ENCODE peak calls at places on chromosomes 7 and 10, in ten cellular contexts. One of them, this sample, is unnamed.

GRCh38 chr10:124680675-124681074 is 63.5 kb downstream of the FAM53B start:
- DNase-seq in MM.1S: no peak
- DNase-seq in keratinocyte: no peak
- DNase-seq in GM12878: no peak
- DNase-seq in PC-3: no peak
- DNase-seq in hepatocyte: no peak
- DNase-seq in astrocyte: no peak
- DNase-seq in neural progenitor cell: no peak
- DNase-seq in H1: no peak
- DNase-seq in GM23248: peak; percentile 58
- DNase-seq in this sample: no peak

GRCh38 chr10:125165584-125166340 is 5.4 kb upstream of the CTBP2 start:
- DNase-seq in MM.1S: no peak
- DNase-seq in keratinocyte: no peak
- DNase-seq in GM12878: no peak
- DNase-seq in PC-3: no peak
- DNase-seq in hepatocyte: no peak
- DNase-seq in astrocyte: no peak
- DNase-seq in neural progenitor cell: peak; percentile 1
- DNase-seq in H1: no peak
- DNase-seq in GM23248: no peak
- DNase-seq in this sample: no peak

GRCh38 chr10:58412502-58412961 is 27.3 kb downstream of the TFAM start:
- DNase-seq in MM.1S: no peak
- DNase-seq in keratinocyte: peak; percentile 9
- DNase-seq in GM12878: no peak
- DNase-seq in PC-3: peak; percentile 58
- DNase-seq in hepatocyte: no peak
- DNase-seq in astrocyte: peak; percentile 94
- DNase-seq in neural progenitor cell: peak; percentile 38
- DNase-seq in H1: peak; percentile 36
- DNase-seq in GM23248: peak; percentile 88
- DNase-seq in this sample: peak; percentile 79

GRCh38 chr7:29611941-29612527 is 48.4 kb downstream of the PRR15 start:
- DNase-seq in MM.1S: no peak
- DNase-seq in keratinocyte: no peak
- DNase-seq in GM12878: no peak
- DNase-seq in PC-3: no peak
- DNase-seq in hepatocyte: no peak
- DNase-seq in astrocyte: no peak
- DNase-seq in neural progenitor cell: no peak
- DNase-seq in H1: no peak
- DNase-seq in GM23248: peak; percentile 48
- DNase-seq in this sample: no peak

GRCh38 chr7:100867040-100867795 is at the start of gene TRIP6:
- DNase-seq in MM.1S: no peak
- DNase-seq in keratinocyte: no peak
- DNase-seq in GM12878: no peak
- DNase-seq in PC-3: peak; percentile 74
- DNase-seq in hepatocyte: peak; percentile 93
- DNase-seq in astrocyte: peak; percentile 87
- DNase-seq in neural progenitor cell: peak; percentile 91
- DNase-seq in H1: peak; percentile 64
- DNase-seq in GM23248: peak; percentile 95
- DNase-seq in this sample: peak; percentile 88

GRCh38 chr10:17685227-17685840 is 41.4 kb downstream of the STAM start:
- DNase-seq in MM.1S: no peak
- DNase-seq in keratinocyte: no peak
- DNase-seq in GM12878: peak; percentile 28
- DNase-seq in PC-3: no peak
- DNase-seq in hepatocyte: no peak
- DNase-seq in astrocyte: no peak
- DNase-seq in neural progenitor cell: no peak
- DNase-seq in H1: no peak
- DNase-seq in GM23248: no peak
- DNase-seq in this sample: no peak

GRCh38 chr10:114184276-114184675 is 5.1 kb downstream of the TDRD1 start:
- DNase-seq in MM.1S: no peak
- DNase-seq in keratinocyte: no peak
- DNase-seq in GM12878: no peak
- DNase-seq in PC-3: no peak
- DNase-seq in hepatocyte: no peak
- DNase-seq in astrocyte: no peak
- DNase-seq in neural progenitor cell: no peak
- DNase-seq in H1: no peak
- DNase-seq in GM23248: no peak
- DNase-seq in this sample: no peak

GRCh38 chr10:106506509-106507265 is 657.8 kb downstream of the SORCS1 start:
- DNase-seq in MM.1S: no peak
- DNase-seq in keratinocyte: no peak
- DNase-seq in GM12878: no peak
- DNase-seq in PC-3: peak; percentile 85
- DNase-seq in hepatocyte: no peak
- DNase-seq in astrocyte: peak; percentile 1
- DNase-seq in neural progenitor cell: no peak
- DNase-seq in H1: no peak
- DNase-seq in GM23248: peak; percentile 12
- DNase-seq in this sample: peak; percentile 84

GRCh38 chr7:92448185-92448747 is 984 bp downstream of the GATAD1 start:
- DNase-seq in MM.1S: peak; percentile 76
- DNase-seq in keratinocyte: no peak
- DNase-seq in GM12878: peak; percentile 48
- DNase-seq in PC-3: peak; percentile 51
- DNase-seq in hepatocyte: peak; percentile 71
- DNase-seq in astrocyte: peak; percentile 52
- DNase-seq in neural progenitor cell: peak; percentile 26
- DNase-seq in H1: no peak
- DNase-seq in GM23248: peak; percentile 81
- DNase-seq in this sample: peak; percentile 60
- H2AFZ ChIP-seq in MM.1S: peak overlapping the region; percentile 83
- H2AFZ ChIP-seq in keratinocyte: peak overlapping the region; percentile 89
- H2AFZ ChIP-seq in GM12878: peak overlapping the region; percentile 96
- H2AFZ ChIP-seq in PC-3: peak overlapping the region; percentile 96
- H2AFZ ChIP-seq in hepatocyte: peak overlapping the region; percentile 91
- H2AFZ ChIP-seq in astrocyte: peak overlapping the region; percentile 97
- H2AFZ ChIP-seq in neural progenitor cell: peak overlapping the region; percentile 80
- H2AFZ ChIP-seq in H1: no peak overlapping the region
- H2AFZ ChIP-seq in GM23248: peak overlapping the region; percentile 84
- H2AFZ ChIP-seq in this sample: peak overlapping the region; percentile 98

GRCh38 chr7:11830004-11830403 is 2.0 kb downstream of the THSD7A start:
- DNase-seq in MM.1S: no peak
- DNase-seq in keratinocyte: no peak
- DNase-seq in GM12878: no peak
- DNase-seq in PC-3: no peak
- DNase-seq in hepatocyte: no peak
- DNase-seq in astrocyte: no peak
- DNase-seq in neural progenitor cell: no peak
- DNase-seq in H1: no peak
- DNase-seq in GM23248: no peak
- DNase-seq in this sample: no peak

GRCh38 chr7:11830582-11831382 is 1.2 kb downstream of the THSD7A start:
- DNase-seq in MM.1S: no peak
- DNase-seq in keratinocyte: no peak
- DNase-seq in GM12878: no peak
- DNase-seq in PC-3: no peak
- DNase-seq in hepatocyte: peak; percentile 19
- DNase-seq in astrocyte: peak; percentile 51
- DNase-seq in neural progenitor cell: no peak
- DNase-seq in H1: no peak
- DNase-seq in GM23248: peak; percentile 29
- DNase-seq in this sample: peak; percentile 3

GRCh38 chr7:11833431-11833830 is 1.4 kb upstream of the THSD7A start:
- DNase-seq in MM.1S: no peak
- DNase-seq in keratinocyte: no peak
- DNase-seq in GM12878: no peak
- DNase-seq in PC-3: no peak
- DNase-seq in hepatocyte: no peak
- DNase-seq in astrocyte: no peak
- DNase-seq in neural progenitor cell: peak; percentile 57
- DNase-seq in H1: no peak
- DNase-seq in GM23248: no peak
- DNase-seq in this sample: no peak

GRCh38 chr7:11831383-11831726 is 643 bp downstream of the THSD7A start:
- DNase-seq in MM.1S: no peak
- DNase-seq in keratinocyte: no peak
- DNase-seq in GM12878: no peak
- DNase-seq in PC-3: no peak
- DNase-seq in hepatocyte: no peak
- DNase-seq in astrocyte: peak; percentile 25
- DNase-seq in neural progenitor cell: no peak
- DNase-seq in H1: no peak
- DNase-seq in GM23248: peak; percentile 20
- DNase-seq in this sample: no peak

DNA sequence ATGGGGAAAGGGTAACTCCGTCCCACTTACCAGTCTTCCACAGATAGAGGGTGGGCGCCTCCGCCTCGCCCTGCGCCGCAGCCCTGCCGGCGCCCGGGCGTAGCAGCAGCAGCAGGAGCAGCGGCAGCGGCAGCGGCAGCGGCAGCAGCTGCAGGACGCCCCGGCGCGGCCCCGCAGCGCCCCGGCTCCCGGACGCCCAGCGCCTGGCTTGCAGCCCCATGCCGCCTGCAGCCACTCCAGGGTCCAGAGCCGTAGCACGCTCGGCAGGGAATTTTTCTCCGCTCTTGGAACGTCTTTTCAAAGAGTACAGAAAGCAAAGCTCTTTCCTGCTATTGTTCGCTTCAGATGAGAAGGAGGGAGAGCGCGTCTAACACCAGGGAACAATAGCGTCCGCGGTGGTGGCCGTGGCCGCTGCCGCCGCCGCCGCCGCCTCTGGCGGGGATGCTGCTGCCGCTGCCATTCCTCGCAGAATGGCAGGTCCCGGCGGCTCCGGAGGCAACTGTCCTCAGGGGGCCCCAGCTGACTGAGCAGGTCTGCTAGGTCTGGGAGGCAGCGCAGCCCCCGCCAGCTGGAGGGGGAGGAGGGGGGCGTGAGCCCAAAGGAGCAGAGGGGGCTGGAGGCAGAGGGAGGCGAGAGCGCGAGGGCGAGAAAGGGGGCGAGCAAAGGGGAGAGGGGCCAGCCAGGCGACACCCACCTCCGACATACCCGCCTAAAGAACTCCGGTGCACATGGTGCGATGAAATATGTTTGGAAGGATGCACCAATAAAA is at the start of gene THSD7A:
- DNase-seq in MM.1S: peak; percentile 51
- DNase-seq in keratinocyte: no peak
- DNase-seq in GM12878: no peak
- DNase-seq in PC-3: peak; percentile 56
- DNase-seq in hepatocyte: peak; percentile 80
- DNase-seq in astrocyte: peak; percentile 48
- DNase-seq in neural progenitor cell: peak; percentile 78
- DNase-seq in H1: peak; percentile 10
- DNase-seq in GM23248: peak; percentile 69
- DNase-seq in this sample: peak; percentile 17
- TF ChIP-seq EZH2 in MM.1S: no peak
- TF ChIP-seq EZH2 in keratinocyte: peak; percentile 48
- TF ChIP-seq EZH2 in GM12878: no peak
- TF ChIP-seq EZH2 in PC-3: no peak
- TF ChIP-seq EZH2 in hepatocyte: no peak
- TF ChIP-seq EZH2 in astrocyte: no peak
- TF ChIP-seq EZH2 in neural progenitor cell: no peak
- TF ChIP-seq EZH2 in H1: no peak
- TF ChIP-seq EZH2 in GM23248: no peak
- TF ChIP-seq EZH2 in this sample: peak; percentile 83

GRCh38 chr10:76626406-76626805 is 1011.2 kb downstream of the KCNMA1 start:
- DNase-seq in MM.1S: no peak
- DNase-seq in keratinocyte: no peak
- DNase-seq in GM12878: no peak
- DNase-seq in PC-3: no peak
- DNase-seq in hepatocyte: no peak
- DNase-seq in astrocyte: no peak
- DNase-seq in neural progenitor cell: no peak
- DNase-seq in H1: no peak
- DNase-seq in GM23248: no peak
- DNase-seq in this sample: no peak

GRCh38 chr10:76631054-76631453 is 1006.6 kb downstream of the KCNMA1 start:
- DNase-seq in MM.1S: no peak
- DNase-seq in keratinocyte: no peak
- DNase-seq in GM12878: no peak
- DNase-seq in PC-3: no peak
- DNase-seq in hepatocyte: no peak
- DNase-seq in astrocyte: no peak
- DNase-seq in neural progenitor cell: no peak
- DNase-seq in H1: no peak
- DNase-seq in GM23248: no peak
- DNase-seq in this sample: no peak

GRCh38 chr10:76628801-76629200 is 1008.8 kb downstream of the KCNMA1 start:
- DNase-seq in MM.1S: no peak
- DNase-seq in keratinocyte: no peak
- DNase-seq in GM12878: no peak
- DNase-seq in PC-3: peak; percentile 97
- DNase-seq in hepatocyte: no peak
- DNase-seq in astrocyte: no peak
- DNase-seq in neural progenitor cell: no peak
- DNase-seq in H1: no peak
- DNase-seq in GM23248: no peak
- DNase-seq in this sample: no peak

DNA sequence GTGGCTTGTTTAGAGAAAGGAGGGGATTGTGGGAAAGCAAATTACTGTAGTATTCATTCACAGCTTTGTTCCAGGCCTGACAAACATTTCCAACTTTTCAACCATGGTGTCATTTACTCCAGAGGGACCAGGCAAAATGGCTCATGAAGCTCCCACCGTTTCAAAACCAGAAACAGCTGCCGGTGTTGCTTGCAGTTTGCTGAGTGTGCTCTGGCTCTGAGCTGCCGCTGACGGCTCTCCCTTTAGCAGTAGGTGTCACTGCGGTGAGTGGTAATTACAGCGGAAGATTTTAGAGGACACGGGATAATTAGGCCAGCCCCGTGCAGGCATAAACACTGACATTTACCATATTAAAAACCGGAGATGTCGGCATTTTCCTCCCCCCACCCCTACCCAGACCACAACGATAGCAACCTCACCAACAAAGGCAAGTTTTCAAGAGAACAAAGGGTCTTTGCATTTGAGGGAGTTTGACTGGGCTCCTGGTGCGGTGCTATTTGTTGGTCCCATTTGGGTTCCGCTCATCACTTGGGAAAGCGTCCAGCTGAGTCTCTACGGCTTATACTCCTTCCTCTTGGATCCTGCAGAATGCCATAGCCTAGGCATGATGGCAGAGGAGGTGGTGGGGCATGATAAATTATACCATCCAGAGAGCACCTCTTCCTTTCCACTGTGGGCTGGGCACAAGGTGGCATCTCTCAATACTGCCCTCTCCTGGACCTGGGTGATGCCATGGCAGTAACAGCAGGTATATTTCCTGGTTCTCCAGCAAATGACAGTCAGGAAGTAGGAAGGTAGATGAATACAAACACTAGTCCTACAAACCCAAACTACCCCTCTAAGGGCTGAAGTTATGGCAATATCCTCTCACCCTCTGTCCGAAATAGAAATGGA is 1005.2 kb downstream of the KCNMA1 start:
- DNase-seq in MM.1S: peak; percentile 35
- DNase-seq in keratinocyte: no peak
- DNase-seq in GM12878: no peak
- DNase-seq in PC-3: peak; percentile 90
- DNase-seq in hepatocyte: no peak
- DNase-seq in astrocyte: no peak
- DNase-seq in neural progenitor cell: peak; percentile 64
- DNase-seq in H1: no peak
- DNase-seq in GM23248: peak; percentile 10
- DNase-seq in this sample: peak; percentile 35
- H2AFZ ChIP-seq in MM.1S: peak overlapping the region; percentile 34
- H2AFZ ChIP-seq in keratinocyte: no peak overlapping the region
- H2AFZ ChIP-seq in GM12878: no peak overlapping the region
- H2AFZ ChIP-seq in PC-3: no peak overlapping the region
- H2AFZ ChIP-seq in hepatocyte: peak overlapping the region; percentile 34
- H2AFZ ChIP-seq in astrocyte: peak overlapping the region; percentile 15
- H2AFZ ChIP-seq in neural progenitor cell: peak overlapping the region; percentile 94
- H2AFZ ChIP-seq in H1: peak overlapping the region; percentile 92
- H2AFZ ChIP-seq in GM23248: no peak overlapping the region
- H2AFZ ChIP-seq in this sample: no peak overlapping the region

GRCh38 chr7:27105161-27106122 is 3.0 kb upstream of the HOXA2 start:
- DNase-seq in MM.1S: no peak
- DNase-seq in keratinocyte: no peak
- DNase-seq in GM12878: no peak
- DNase-seq in PC-3: no peak
- DNase-seq in hepatocyte: no peak
- DNase-seq in astrocyte: peak; percentile 32
- DNase-seq in neural progenitor cell: no peak
- DNase-seq in H1: no peak
- DNase-seq in GM23248: no peak
- DNase-seq in this sample: peak; percentile 16

GRCh38 chr7:27104244-27105149 is 2.0 kb upstream of the HOXA2 start:
- DNase-seq in MM.1S: no peak
- DNase-seq in keratinocyte: no peak
- DNase-seq in GM12878: no peak
- DNase-seq in PC-3: no peak
- DNase-seq in hepatocyte: no peak
- DNase-seq in astrocyte: peak; percentile 89
- DNase-seq in neural progenitor cell: no peak
- DNase-seq in H1: no peak
- DNase-seq in GM23248: no peak
- DNase-seq in this sample: no peak

GRCh38 chr7:27101906-27102577 is 441 bp downstream of the HOXA2 start:
- DNase-seq in MM.1S: no peak
- DNase-seq in keratinocyte: no peak
- DNase-seq in GM12878: no peak
- DNase-seq in PC-3: no peak
- DNase-seq in hepatocyte: no peak
- DNase-seq in astrocyte: peak; percentile 36
- DNase-seq in neural progenitor cell: peak; percentile 59
- DNase-seq in H1: no peak
- DNase-seq in GM23248: no peak
- DNase-seq in this sample: no peak

GRCh38 chr7:27102578-27103442 is at the start of gene HOXA2:
- DNase-seq in MM.1S: no peak
- DNase-seq in keratinocyte: no peak
- DNase-seq in GM12878: no peak
- DNase-seq in PC-3: no peak
- DNase-seq in hepatocyte: no peak
- DNase-seq in astrocyte: peak; percentile 83
- DNase-seq in neural progenitor cell: peak; percentile 49
- DNase-seq in H1: no peak
- DNase-seq in GM23248: no peak
- DNase-seq in this sample: peak; percentile 80

DNA sequence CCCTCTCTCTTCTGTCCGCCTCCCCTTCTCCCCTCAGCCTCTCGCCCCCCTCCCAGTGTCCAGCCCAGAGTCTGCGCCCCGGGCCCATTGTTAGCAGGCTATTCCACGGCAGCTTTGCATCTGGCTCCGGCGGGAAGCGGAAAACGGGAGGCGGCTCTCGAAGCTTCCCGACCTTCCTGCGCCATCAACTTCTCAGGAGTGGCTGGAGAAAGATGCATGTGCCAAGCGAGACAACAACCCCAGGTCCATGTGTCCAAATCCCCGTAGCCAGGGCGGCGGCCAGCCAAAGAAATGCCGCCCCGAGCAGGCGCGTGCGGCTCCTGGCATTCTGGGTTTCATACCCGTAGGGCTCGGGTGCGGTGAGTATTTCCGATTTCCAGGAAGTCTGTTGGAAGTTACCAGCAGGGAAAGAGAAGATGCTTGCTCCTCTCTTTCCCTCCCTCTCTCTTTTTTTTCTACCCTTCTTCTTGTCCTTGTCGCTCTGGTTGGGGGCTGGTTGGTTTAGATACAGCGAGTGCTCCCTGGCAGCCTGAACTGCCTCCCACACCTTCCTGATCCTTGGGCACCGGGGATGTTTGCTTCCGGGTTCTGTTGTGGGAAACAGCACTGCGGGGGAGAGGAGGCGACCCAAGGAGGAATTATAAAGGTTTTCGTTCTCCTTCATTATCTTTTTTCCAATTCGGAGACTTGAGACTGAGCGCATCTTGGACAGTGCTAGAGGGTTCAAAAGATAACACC is 1.2 kb upstream of the HOXA2 start:
- DNase-seq in MM.1S: no peak
- DNase-seq in keratinocyte: no peak
- DNase-seq in GM12878: no peak
- DNase-seq in PC-3: no peak
- DNase-seq in hepatocyte: no peak
- DNase-seq in astrocyte: peak; percentile 34
- DNase-seq in neural progenitor cell: peak; percentile 56
- DNase-seq in H1: no peak
- DNase-seq in GM23248: no peak
- DNase-seq in this sample: peak; percentile 63
- TF ChIP-seq EZH2 in MM.1S: no peak
- TF ChIP-seq EZH2 in keratinocyte: no peak
- TF ChIP-seq EZH2 in GM12878: no peak
- TF ChIP-seq EZH2 in PC-3: no peak
- TF ChIP-seq EZH2 in hepatocyte: peak; percentile 90
- TF ChIP-seq EZH2 in astrocyte: peak; percentile 79
- TF ChIP-seq EZH2 in neural progenitor cell: peak; percentile 100
- TF ChIP-seq EZH2 in H1: peak; percentile 98
- TF ChIP-seq EZH2 in GM23248: no peak
- TF ChIP-seq EZH2 in this sample: no peak

This sample was measured in mammary epithelial cell.